ENCODE peak calls at places on chromosome 14, in ten cellular contexts. One of them, this sample, is unnamed.
A peak's percentile ranks its signal among the peaks of the same experiment; 100 is the strongest.

GRCh38 chr14:71932229-71932951 is at the start of gene RGS6:
- DNase-seq in prostate gland: peak; percentile 4
- DNase-seq in HepG2: peak; percentile 1
- DNase-seq in H1: peak; percentile 82
- DNase-seq in vagina: no peak
- DNase-seq in stomach: peak; percentile 28
- DNase-seq in upper lobe of left lung: peak; percentile 26
- DNase-seq in Panc1: no peak
- DNase-seq in GM12878: no peak
- DNase-seq in suprapubic skin: no peak
- DNase-seq in this sample: no peak

GRCh38 chr14:77053046-77053841 is 24.7 kb upstream of the IRF2BPL start:
- DNase-seq in stomach: peak; percentile 64
- DNase-seq in H1: peak; percentile 93
- DNase-seq in prostate gland: peak; percentile 69
- DNase-seq in suprapubic skin: no peak
- DNase-seq in HepG2: peak; percentile 70
- DNase-seq in upper lobe of left lung: peak; percentile 85
- DNase-seq in vagina: no peak
- DNase-seq in GM12878: no peak
- DNase-seq in Panc1: no peak
- DNase-seq in this sample: peak; percentile 88

GRCh38 chr14:68807148-68807600 is 14.3 kb upstream of the ZFP36L1 start:
- DNase-seq in HepG2: peak; percentile 58
- DNase-seq in Panc1: no peak
- DNase-seq in GM12878: no peak
- DNase-seq in upper lobe of left lung: peak; percentile 55
- DNase-seq in H1: peak; percentile 40
- DNase-seq in stomach: peak; percentile 76
- DNase-seq in suprapubic skin: peak; percentile 81
- DNase-seq in vagina: no peak
- DNase-seq in prostate gland: peak; percentile 41
- DNase-seq in this sample: peak; percentile 92

GRCh38 chr14:86086962-86087361 is 557.0 kb downstream of the FLRT2 start:
- DNase-seq in suprapubic skin: no peak
- DNase-seq in prostate gland: no peak
- DNase-seq in HepG2: no peak
- DNase-seq in vagina: no peak
- DNase-seq in GM12878: no peak
- DNase-seq in H1: no peak
- DNase-seq in upper lobe of left lung: no peak
- DNase-seq in Panc1: no peak
- DNase-seq in stomach: no peak
- DNase-seq in this sample: no peak

GRCh38 chr14:91870001-91870400 is 2.7 kb upstream of the TC2N start:
- DNase-seq in H1: no peak
- DNase-seq in prostate gland: no peak
- DNase-seq in GM12878: no peak
- DNase-seq in vagina: no peak
- DNase-seq in upper lobe of left lung: peak; percentile 43
- DNase-seq in Panc1: no peak
- DNase-seq in suprapubic skin: no peak
- DNase-seq in HepG2: peak; percentile 5
- DNase-seq in stomach: no peak
- DNase-seq in this sample: no peak

GRCh38 chr14:95180966-95181733 is 23.8 kb upstream of the DICER1 start:
- DNase-seq in prostate gland: no peak
- DNase-seq in HepG2: no peak
- DNase-seq in vagina: no peak
- DNase-seq in H1: no peak
- DNase-seq in GM12878: no peak
- DNase-seq in stomach: no peak
- DNase-seq in Panc1: no peak
- DNase-seq in upper lobe of left lung: no peak
- DNase-seq in suprapubic skin: no peak
- DNase-seq in this sample: no peak

GRCh38 chr14:69933623-69934275 is 54.5 kb downstream of the SMOC1 start:
- DNase-seq in GM12878: no peak
- DNase-seq in prostate gland: no peak
- DNase-seq in suprapubic skin: no peak
- DNase-seq in HepG2: peak; percentile 17
- DNase-seq in Panc1: no peak
- DNase-seq in H1: no peak
- DNase-seq in vagina: no peak
- DNase-seq in stomach: no peak
- DNase-seq in upper lobe of left lung: no peak
- DNase-seq in this sample: no peak

GRCh38 chr14:105989746-105990302 is 463.4 kb downstream of the TMEM121 start:
- DNase-seq in HepG2: no peak
- DNase-seq in suprapubic skin: no peak
- DNase-seq in stomach: no peak
- DNase-seq in prostate gland: no peak
- DNase-seq in H1: no peak
- DNase-seq in upper lobe of left lung: no peak
- DNase-seq in GM12878: no peak
- DNase-seq in vagina: no peak
- DNase-seq in Panc1: no peak
- DNase-seq in this sample: no peak

GRCh38 chr14:72169521-72169920 is 237.3 kb downstream of the RGS6 start:
- DNase-seq in vagina: no peak
- DNase-seq in stomach: no peak
- DNase-seq in HepG2: no peak
- DNase-seq in suprapubic skin: no peak
- DNase-seq in GM12878: no peak
- DNase-seq in prostate gland: no peak
- DNase-seq in upper lobe of left lung: no peak
- DNase-seq in Panc1: no peak
- DNase-seq in H1: no peak
- DNase-seq in this sample: no peak

GRCh38 chr14:37618498-37619041 is 23.1 kb downstream of the TTC6 start:
- DNase-seq in suprapubic skin: no peak
- DNase-seq in H1: no peak
- DNase-seq in stomach: no peak
- DNase-seq in GM12878: no peak
- DNase-seq in vagina: no peak
- DNase-seq in upper lobe of left lung: no peak
- DNase-seq in HepG2: peak; percentile 50
- DNase-seq in Panc1: no peak
- DNase-seq in prostate gland: no peak
- DNase-seq in this sample: no peak

GRCh38 chr14:37622231-37622923 is 26.9 kb downstream of the TTC6 start:
- DNase-seq in stomach: no peak
- DNase-seq in prostate gland: no peak
- DNase-seq in upper lobe of left lung: no peak
- DNase-seq in GM12878: no peak
- DNase-seq in HepG2: no peak
- DNase-seq in vagina: no peak
- DNase-seq in H1: peak; percentile 76
- DNase-seq in Panc1: no peak
- DNase-seq in suprapubic skin: no peak
- DNase-seq in this sample: no peak

GRCh38 chr14:37617864-37618365 is 22.5 kb downstream of the TTC6 start:
- DNase-seq in GM12878: no peak
- DNase-seq in upper lobe of left lung: no peak
- DNase-seq in prostate gland: no peak
- DNase-seq in vagina: no peak
- DNase-seq in suprapubic skin: no peak
- DNase-seq in Panc1: no peak
- DNase-seq in H1: no peak
- DNase-seq in HepG2: no peak
- DNase-seq in stomach: no peak
- DNase-seq in this sample: no peak

GRCh38 chr14:37623552-37623951 is 28.1 kb downstream of the TTC6 start:
- DNase-seq in H1: no peak
- DNase-seq in GM12878: no peak
- DNase-seq in Panc1: no peak
- DNase-seq in upper lobe of left lung: no peak
- DNase-seq in prostate gland: peak; percentile 88
- DNase-seq in HepG2: no peak
- DNase-seq in vagina: no peak
- DNase-seq in suprapubic skin: no peak
- DNase-seq in stomach: no peak
- DNase-seq in this sample: no peak

GRCh38 chr14:37620856-37621255 is 25.4 kb downstream of the TTC6 start:
- DNase-seq in GM12878: no peak
- DNase-seq in upper lobe of left lung: no peak
- DNase-seq in HepG2: no peak
- DNase-seq in stomach: no peak
- DNase-seq in suprapubic skin: no peak
- DNase-seq in Panc1: no peak
- DNase-seq in prostate gland: no peak
- DNase-seq in vagina: no peak
- DNase-seq in H1: no peak
- DNase-seq in this sample: no peak
- TF ChIP-seq POLR2AphosphoS5 in GM12878: no peak
- TF ChIP-seq POLR2AphosphoS5 in upper lobe of left lung: no peak
- TF ChIP-seq POLR2AphosphoS5 in HepG2: no peak
- TF ChIP-seq POLR2AphosphoS5 in stomach: no peak
- TF ChIP-seq POLR2AphosphoS5 in suprapubic skin: no peak
- TF ChIP-seq POLR2AphosphoS5 in Panc1: no peak
- TF ChIP-seq POLR2AphosphoS5 in prostate gland: no peak
- TF ChIP-seq POLR2AphosphoS5 in vagina: no peak
- TF ChIP-seq POLR2AphosphoS5 in H1: no peak
- TF ChIP-seq POLR2AphosphoS5 in this sample: no peak

DNA sequence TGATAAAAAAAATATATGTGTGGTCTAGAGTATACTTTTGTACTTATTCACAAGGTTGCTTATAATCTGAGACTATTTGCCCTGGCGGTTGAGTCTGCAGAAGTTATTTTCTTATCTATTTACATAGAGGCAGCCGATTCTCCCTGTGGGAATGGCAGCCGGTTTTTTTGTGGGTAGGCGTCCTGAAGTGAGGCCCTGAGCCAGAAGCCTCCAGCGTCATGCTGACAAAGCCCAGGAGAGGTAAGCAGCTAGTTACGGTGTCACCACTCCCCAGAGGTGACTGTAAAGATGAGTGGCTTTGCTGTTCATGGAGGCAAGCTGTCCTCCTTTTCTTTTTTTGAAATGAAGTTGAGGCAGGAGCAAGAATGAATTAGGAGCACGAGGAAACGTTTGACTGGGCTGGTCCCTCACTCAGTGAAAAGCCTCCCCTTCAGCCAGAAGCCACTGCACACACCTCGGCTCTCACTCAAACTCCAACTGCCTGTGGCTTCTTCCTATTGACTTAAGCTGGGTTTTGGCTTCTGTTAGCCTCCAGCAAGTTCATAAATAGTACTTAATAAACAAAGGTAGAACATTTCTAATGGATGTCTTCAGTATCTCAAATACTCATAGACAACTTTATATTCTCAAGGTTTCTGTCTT is 21.5 kb downstream of the PAX9 start:
- DNase-seq in suprapubic skin: no peak
- DNase-seq in prostate gland: peak; percentile 56
- DNase-seq in HepG2: no peak
- DNase-seq in vagina: no peak
- DNase-seq in H1: no peak
- DNase-seq in GM12878: no peak
- DNase-seq in upper lobe of left lung: no peak
- DNase-seq in Panc1: no peak
- DNase-seq in stomach: no peak
- DNase-seq in this sample: no peak
- H3K4me1 ChIP-seq in suprapubic skin: no peaks in the 10 kb centered on the region
- H3K4me1 ChIP-seq in prostate gland: no peaks in the 10 kb centered on the region
- H3K4me1 ChIP-seq in HepG2: no peaks in the 10 kb centered on the region
- H3K4me1 ChIP-seq in vagina: no peaks in the 10 kb centered on the region
- H3K4me1 ChIP-seq in H1: no peaks in the 10 kb centered on the region
- H3K4me1 ChIP-seq in GM12878: no peaks in the 10 kb centered on the region
- H3K4me1 ChIP-seq in upper lobe of left lung: no peaks in the 10 kb centered on the region
- H3K4me1 ChIP-seq in Panc1: no peaks in the 10 kb centered on the region
- H3K4me1 ChIP-seq in stomach: no peaks in the 10 kb centered on the region
- H3K4me1 ChIP-seq in this sample: no peaks in the 10 kb centered on the region

DNA sequence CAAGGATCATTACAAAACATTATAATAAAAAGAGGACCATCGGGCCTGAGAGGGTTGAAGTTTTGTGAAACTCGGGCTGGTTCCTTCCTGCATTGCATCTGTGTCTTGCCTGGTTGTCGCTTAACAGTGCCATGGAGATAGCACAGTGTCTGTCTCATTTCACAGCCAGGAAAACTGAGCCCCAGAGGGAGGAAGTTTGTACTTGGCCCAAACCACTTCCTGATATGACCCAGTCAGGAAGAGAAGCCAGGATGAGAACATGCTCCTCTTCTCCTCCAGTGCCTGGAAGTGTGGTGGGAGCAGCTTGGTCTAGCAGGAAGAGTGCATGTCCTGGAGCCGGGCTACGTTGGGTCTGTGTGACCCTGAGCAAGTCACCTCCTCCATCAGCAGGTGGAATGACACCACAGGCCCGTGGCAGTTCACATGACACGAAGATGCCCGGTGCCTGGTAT is 41.5 kb downstream of the EVL start:
- DNase-seq in prostate gland: no peak
- DNase-seq in H1: no peak
- DNase-seq in HepG2: no peak
- DNase-seq in vagina: no peak
- DNase-seq in Panc1: no peak
- DNase-seq in stomach: no peak
- DNase-seq in upper lobe of left lung: peak; percentile 31
- DNase-seq in GM12878: no peak
- DNase-seq in suprapubic skin: no peak
- DNase-seq in this sample: peak; percentile 54
- TF ChIP-seq POLR2AphosphoS5 in prostate gland: no peak
- TF ChIP-seq POLR2AphosphoS5 in H1: no peak
- TF ChIP-seq POLR2AphosphoS5 in HepG2: no peak
- TF ChIP-seq POLR2AphosphoS5 in vagina: no peak
- TF ChIP-seq POLR2AphosphoS5 in Panc1: no peak
- TF ChIP-seq POLR2AphosphoS5 in stomach: no peak
- TF ChIP-seq POLR2AphosphoS5 in upper lobe of left lung: peak; percentile 7
- TF ChIP-seq POLR2AphosphoS5 in GM12878: no peak
- TF ChIP-seq POLR2AphosphoS5 in suprapubic skin: no peak
- TF ChIP-seq POLR2AphosphoS5 in this sample: no peak

GRCh38 chr14:64701660-64702059 is 2.6 kb upstream of the PLEKHG3 start:
- DNase-seq in HepG2: no peak
- DNase-seq in prostate gland: no peak
- DNase-seq in vagina: no peak
- DNase-seq in stomach: no peak
- DNase-seq in upper lobe of left lung: no peak
- DNase-seq in Panc1: no peak
- DNase-seq in GM12878: no peak
- DNase-seq in H1: no peak
- DNase-seq in suprapubic skin: no peak
- DNase-seq in this sample: peak; percentile 1

GRCh38 chr14:64700894-64701293 is 3.3 kb upstream of the PLEKHG3 start:
- DNase-seq in stomach: no peak
- DNase-seq in GM12878: no peak
- DNase-seq in suprapubic skin: no peak
- DNase-seq in upper lobe of left lung: peak; percentile 51
- DNase-seq in Panc1: no peak
- DNase-seq in vagina: no peak
- DNase-seq in prostate gland: no peak
- DNase-seq in HepG2: no peak
- DNase-seq in H1: no peak
- DNase-seq in this sample: no peak

GRCh38 chr14:64703393-64704144 is 655 bp upstream of the PLEKHG3 start:
- DNase-seq in vagina: no peak
- DNase-seq in Panc1: no peak
- DNase-seq in GM12878: no peak
- DNase-seq in H1: no peak
- DNase-seq in suprapubic skin: no peak
- DNase-seq in prostate gland: no peak
- DNase-seq in HepG2: no peak
- DNase-seq in upper lobe of left lung: no peak
- DNase-seq in stomach: no peak
- DNase-seq in this sample: peak; percentile 60

GRCh38 chr14:64704145-64704742 is at the start of gene PLEKHG3:
- DNase-seq in upper lobe of left lung: peak; percentile 82
- DNase-seq in GM12878: no peak
- DNase-seq in suprapubic skin: peak; percentile 90
- DNase-seq in stomach: peak; percentile 87
- DNase-seq in prostate gland: peak; percentile 78
- DNase-seq in Panc1: no peak
- DNase-seq in HepG2: peak; percentile 59
- DNase-seq in vagina: no peak
- DNase-seq in H1: peak; percentile 88
- DNase-seq in this sample: peak; percentile 93

GRCh38 chr14:64702493-64703392 is 1.5 kb upstream of the PLEKHG3 start:
- DNase-seq in Panc1: no peak
- DNase-seq in prostate gland: peak; percentile 81
- DNase-seq in GM12878: no peak
- DNase-seq in suprapubic skin: peak; percentile 79
- DNase-seq in HepG2: no peak
- DNase-seq in upper lobe of left lung: peak; percentile 80
- DNase-seq in H1: peak; percentile 88
- DNase-seq in vagina: no peak
- DNase-seq in stomach: peak; percentile 80
- DNase-seq in this sample: peak; percentile 64
- H3K4me1 ChIP-seq in Panc1: peaks cover 30% of the 10 kb centered on the region
- H3K4me1 ChIP-seq in prostate gland: peaks cover 9% of the 10 kb centered on the region
- H3K4me1 ChIP-seq in GM12878: no peaks in the 10 kb centered on the region
- H3K4me1 ChIP-seq in suprapubic skin: peaks cover 58% of the 10 kb centered on the region
- H3K4me1 ChIP-seq in HepG2: peaks cover 43% of the 10 kb centered on the region
- H3K4me1 ChIP-seq in upper lobe of left lung: peaks cover 66% of the 10 kb centered on the region
- H3K4me1 ChIP-seq in H1: peaks cover 40% of the 10 kb centered on the region
- H3K4me1 ChIP-seq in vagina: peaks cover 44% of the 10 kb centered on the region
- H3K4me1 ChIP-seq in stomach: peaks cover 75% of the 10 kb centered on the region
- H3K4me1 ChIP-seq in this sample: peaks cover 39% of the 10 kb centered on the region

This sample was measured in sigmoid colon.